ENCODE peak calls at places on chromosomes 11 and 22, in ten cellular contexts. One of them, this sample, is unnamed.

GRCh38 chr22:38452373-38453064 is 2.5 kb downstream of the KCNJ4 start:
- DNase-seq in neural progenitor cell: no peak
- DNase-seq in K562: no peak
- DNase-seq in mammary epithelial cell: no peak
- DNase-seq in HCT116: no peak
- DNase-seq in fibroblast of lung: peak
- DNase-seq in GM23248: peak
- DNase-seq in endothelial cell of umbilical vein: no peak
- DNase-seq in MM.1S: no peak
- DNase-seq in GM23338: peak
- DNase-seq in this sample: no peak

GRCh38 chr11:126925321-126926093 is 75.1 kb downstream of the KIRREL3 start:
- DNase-seq in MM.1S: no peak
- DNase-seq in endothelial cell of umbilical vein: no peak
- DNase-seq in HCT116: no peak
- DNase-seq in mammary epithelial cell: peak
- DNase-seq in GM23248: peak
- DNase-seq in fibroblast of lung: peak
- DNase-seq in GM23338: no peak
- DNase-seq in neural progenitor cell: no peak
- DNase-seq in K562: no peak
- DNase-seq in this sample: no peak

GRCh38 chr11:86803641-86804040 is 3.3 kb downstream of the PRSS23 start:
- DNase-seq in fibroblast of lung: no peak
- DNase-seq in GM23338: no peak
- DNase-seq in HCT116: no peak
- DNase-seq in MM.1S: no peak
- DNase-seq in neural progenitor cell: no peak
- DNase-seq in K562: no peak
- DNase-seq in endothelial cell of umbilical vein: peak
- DNase-seq in mammary epithelial cell: no peak
- DNase-seq in GM23248: peak
- DNase-seq in this sample: no peak

GRCh38 chr22:29773233-29773632 is 6.1 kb downstream of the UQCR10 start:
- DNase-seq in GM23248: peak
- DNase-seq in MM.1S: no peak
- DNase-seq in mammary epithelial cell: peak
- DNase-seq in GM23338: no peak
- DNase-seq in neural progenitor cell: no peak
- DNase-seq in K562: no peak
- DNase-seq in endothelial cell of umbilical vein: no peak
- DNase-seq in HCT116: peak
- DNase-seq in fibroblast of lung: peak
- DNase-seq in this sample: peak

GRCh38 chr11:111305403-111305802 is 7.1 kb downstream of the POU2AF3 start:
- DNase-seq in mammary epithelial cell: no peak
- DNase-seq in fibroblast of lung: no peak
- DNase-seq in HCT116: no peak
- DNase-seq in GM23338: no peak
- DNase-seq in MM.1S: no peak
- DNase-seq in GM23248: no peak
- DNase-seq in neural progenitor cell: no peak
- DNase-seq in endothelial cell of umbilical vein: no peak
- DNase-seq in K562: no peak
- DNase-seq in this sample: no peak

GRCh38 chr22:48753752-48754517 is 1073.7 kb downstream of the BRD1 start:
- DNase-seq in GM23248: no peak
- DNase-seq in HCT116: no peak
- DNase-seq in mammary epithelial cell: no peak
- DNase-seq in K562: no peak
- DNase-seq in endothelial cell of umbilical vein: no peak
- DNase-seq in fibroblast of lung: no peak
- DNase-seq in GM23338: no peak
- DNase-seq in neural progenitor cell: no peak
- DNase-seq in MM.1S: no peak
- DNase-seq in this sample: no peak

GRCh38 chr11:10878408-10879214 is 20.8 kb upstream of the ZBED5 start:
- DNase-seq in mammary epithelial cell: peak
- DNase-seq in fibroblast of lung: peak
- DNase-seq in HCT116: peak
- DNase-seq in GM23338: peak
- DNase-seq in neural progenitor cell: peak
- DNase-seq in GM23248: peak
- DNase-seq in endothelial cell of umbilical vein: peak
- DNase-seq in K562: peak
- DNase-seq in MM.1S: peak
- DNase-seq in this sample: no peak

GRCh38 chr22:39325392-39325932 is 6.0 kb upstream of the RPL3 start:
- DNase-seq in mammary epithelial cell: no peak
- DNase-seq in GM23248: peak
- DNase-seq in fibroblast of lung: no peak
- DNase-seq in K562: no peak
- DNase-seq in endothelial cell of umbilical vein: no peak
- DNase-seq in GM23338: no peak
- DNase-seq in HCT116: no peak
- DNase-seq in neural progenitor cell: no peak
- DNase-seq in MM.1S: no peak
- DNase-seq in this sample: no peak

GRCh38 chr11:74341926-74342325 is 30.5 kb upstream of the P4HA3 start:
- DNase-seq in mammary epithelial cell: no peak
- DNase-seq in endothelial cell of umbilical vein: peak
- DNase-seq in GM23338: no peak
- DNase-seq in GM23248: no peak
- DNase-seq in fibroblast of lung: no peak
- DNase-seq in neural progenitor cell: no peak
- DNase-seq in MM.1S: no peak
- DNase-seq in HCT116: no peak
- DNase-seq in K562: no peak
- DNase-seq in this sample: no peak

GRCh38 chr11:130520231-130520630 is 71.8 kb downstream of the ADAMTS15 start:
- DNase-seq in GM23248: no peak
- DNase-seq in mammary epithelial cell: no peak
- DNase-seq in GM23338: no peak
- DNase-seq in HCT116: no peak
- DNase-seq in fibroblast of lung: no peak
- DNase-seq in K562: no peak
- DNase-seq in endothelial cell of umbilical vein: no peak
- DNase-seq in MM.1S: no peak
- DNase-seq in neural progenitor cell: no peak
- DNase-seq in this sample: no peak

GRCh38 chr11:75100314-75100713 is 3.6 kb upstream of the OR2AT4 start:
- DNase-seq in GM23248: peak
- DNase-seq in K562: peak
- DNase-seq in HCT116: no peak
- DNase-seq in fibroblast of lung: peak
- DNase-seq in mammary epithelial cell: peak
- DNase-seq in GM23338: no peak
- DNase-seq in neural progenitor cell: no peak
- DNase-seq in endothelial cell of umbilical vein: no peak
- DNase-seq in MM.1S: peak
- DNase-seq in this sample: no peak

GRCh38 chr22:24554316-24555159 is at the start of gene GUCD1:
- DNase-seq in K562: no peak
- DNase-seq in mammary epithelial cell: peak
- DNase-seq in GM23248: peak
- DNase-seq in GM23338: peak
- DNase-seq in HCT116: no peak
- DNase-seq in fibroblast of lung: peak
- DNase-seq in neural progenitor cell: peak
- DNase-seq in endothelial cell of umbilical vein: peak
- DNase-seq in MM.1S: peak
- DNase-seq in this sample: peak

GRCh38 chr11:2924821-2925675 is 4.2 kb downstream of the PHLDA2 start:
- DNase-seq in fibroblast of lung: no peak
- DNase-seq in mammary epithelial cell: no peak
- DNase-seq in GM23338: no peak
- DNase-seq in K562: no peak
- DNase-seq in endothelial cell of umbilical vein: no peak
- DNase-seq in neural progenitor cell: no peak
- DNase-seq in MM.1S: no peak
- DNase-seq in HCT116: no peak
- DNase-seq in GM23248: no peak
- DNase-seq in this sample: no peak

GRCh38 chr11:135008001-135008405 is 596.0 kb upstream of the B3GAT1 start:
- DNase-seq in HCT116: no peak
- DNase-seq in GM23338: no peak
- DNase-seq in MM.1S: no peak
- DNase-seq in endothelial cell of umbilical vein: no peak
- DNase-seq in K562: no peak
- DNase-seq in neural progenitor cell: peak
- DNase-seq in GM23248: no peak
- DNase-seq in fibroblast of lung: no peak
- DNase-seq in mammary epithelial cell: no peak
- DNase-seq in this sample: no peak

GRCh38 chr11:135006800-135007199 is 594.8 kb upstream of the B3GAT1 start:
- DNase-seq in K562: no peak
- DNase-seq in neural progenitor cell: peak
- DNase-seq in mammary epithelial cell: no peak
- DNase-seq in endothelial cell of umbilical vein: no peak
- DNase-seq in fibroblast of lung: no peak
- DNase-seq in GM23248: no peak
- DNase-seq in HCT116: no peak
- DNase-seq in GM23338: no peak
- DNase-seq in MM.1S: no peak
- DNase-seq in this sample: no peak

GRCh38 chr11:135009125-135009524 is 597.1 kb upstream of the B3GAT1 start:
- DNase-seq in endothelial cell of umbilical vein: no peak
- DNase-seq in GM23248: no peak
- DNase-seq in HCT116: no peak
- DNase-seq in mammary epithelial cell: no peak
- DNase-seq in fibroblast of lung: no peak
- DNase-seq in K562: no peak
- DNase-seq in GM23338: no peak
- DNase-seq in neural progenitor cell: no peak
- DNase-seq in MM.1S: no peak
- DNase-seq in this sample: no peak

GRCh38 chr11:135004495-135004894 is 592.5 kb upstream of the B3GAT1 start:
- DNase-seq in mammary epithelial cell: no peak
- DNase-seq in GM23248: no peak
- DNase-seq in GM23338: no peak
- DNase-seq in MM.1S: no peak
- DNase-seq in fibroblast of lung: no peak
- DNase-seq in endothelial cell of umbilical vein: no peak
- DNase-seq in K562: no peak
- DNase-seq in neural progenitor cell: no peak
- DNase-seq in HCT116: no peak
- DNase-seq in this sample: no peak

DNA sequence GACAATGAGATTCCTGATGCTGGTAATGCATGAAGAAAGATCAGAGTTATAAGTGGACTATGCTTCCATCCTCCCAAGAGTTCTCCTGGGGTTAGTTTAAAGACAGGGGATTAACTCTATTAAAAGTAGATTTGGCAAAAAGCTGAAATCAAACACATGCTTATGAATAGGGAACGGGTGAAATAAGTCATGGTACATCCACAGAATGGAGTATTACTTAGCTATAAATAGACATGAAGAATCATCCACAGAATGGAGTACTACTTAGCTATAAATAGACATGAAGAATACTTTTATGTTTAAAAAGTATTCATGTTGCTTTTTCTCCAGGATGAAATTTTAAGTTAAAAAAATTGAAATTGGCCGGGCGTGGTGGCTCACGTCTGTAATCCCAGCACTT is 596.4 kb upstream of the B3GAT1 start:
- DNase-seq in neural progenitor cell: no peak
- DNase-seq in fibroblast of lung: no peak
- DNase-seq in HCT116: no peak
- DNase-seq in mammary epithelial cell: no peak
- DNase-seq in GM23338: no peak
- DNase-seq in MM.1S: no peak
- DNase-seq in K562: no peak
- DNase-seq in endothelial cell of umbilical vein: no peak
- DNase-seq in GM23248: no peak
- DNase-seq in this sample: no peak
- TF ChIP-seq EZH2 in neural progenitor cell: no peak
- TF ChIP-seq EZH2 in fibroblast of lung: no peak
- TF ChIP-seq EZH2 in HCT116: no peak
- TF ChIP-seq EZH2 in mammary epithelial cell: no peak
- TF ChIP-seq EZH2 in GM23338: no peak
- TF ChIP-seq EZH2 in MM.1S: no peak
- TF ChIP-seq EZH2 in K562: no peak
- TF ChIP-seq EZH2 in endothelial cell of umbilical vein: no peak
- TF ChIP-seq EZH2 in GM23248: no peak
- TF ChIP-seq EZH2 in this sample: no peak

DNA sequence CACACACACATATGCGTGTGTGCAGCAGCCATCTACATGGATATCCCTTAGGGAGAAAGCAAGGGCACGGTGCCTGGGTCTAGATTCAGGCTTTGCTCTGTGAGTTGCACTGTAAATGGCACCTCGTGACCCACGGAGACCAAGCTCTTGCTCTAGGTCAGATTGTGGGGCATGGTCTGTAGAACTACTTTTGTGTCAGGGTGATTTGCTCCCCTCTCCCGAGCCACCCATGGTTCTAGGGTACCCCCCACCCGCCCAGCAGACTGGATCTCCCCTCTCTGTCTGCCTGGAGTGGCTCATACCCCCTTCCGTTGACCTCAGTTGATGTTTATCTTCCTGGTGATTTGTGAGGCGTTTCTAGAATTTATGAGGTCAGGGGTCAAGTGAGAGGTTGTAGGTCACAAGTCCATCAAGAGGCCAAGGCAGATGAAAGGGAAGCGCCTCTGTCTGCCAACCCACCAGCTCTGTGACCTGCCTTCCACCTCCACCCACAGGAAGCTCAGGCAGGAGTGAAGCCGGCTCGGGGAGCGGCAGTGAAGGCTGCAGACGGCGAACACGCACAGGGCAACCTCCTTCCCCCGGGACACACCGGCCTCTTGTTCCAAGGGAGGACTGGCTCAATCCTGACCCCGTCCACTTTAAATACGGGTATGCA is 76.2 kb upstream of the TTLL12 start:
- DNase-seq in neural progenitor cell: no peak
- DNase-seq in GM23338: no peak
- DNase-seq in HCT116: no peak
- DNase-seq in GM23248: no peak
- DNase-seq in K562: peak
- DNase-seq in endothelial cell of umbilical vein: no peak
- DNase-seq in mammary epithelial cell: no peak
- DNase-seq in fibroblast of lung: no peak
- DNase-seq in MM.1S: no peak
- DNase-seq in this sample: no peak
- TF ChIP-seq EZH2 in neural progenitor cell: no peak
- TF ChIP-seq EZH2 in GM23338: no peak
- TF ChIP-seq EZH2 in HCT116: no peak
- TF ChIP-seq EZH2 in GM23248: no peak
- TF ChIP-seq EZH2 in K562: no peak
- TF ChIP-seq EZH2 in endothelial cell of umbilical vein: no peak
- TF ChIP-seq EZH2 in mammary epithelial cell: no peak
- TF ChIP-seq EZH2 in fibroblast of lung: no peak
- TF ChIP-seq EZH2 in MM.1S: no peak
- TF ChIP-seq EZH2 in this sample: no peak

GRCh38 chr11:115181480-115181879 is 322.7 kb downstream of the CADM1 start:
- DNase-seq in GM23338: no peak
- DNase-seq in GM23248: no peak
- DNase-seq in HCT116: no peak
- DNase-seq in fibroblast of lung: no peak
- DNase-seq in mammary epithelial cell: no peak
- DNase-seq in MM.1S: no peak
- DNase-seq in neural progenitor cell: no peak
- DNase-seq in endothelial cell of umbilical vein: no peak
- DNase-seq in K562: no peak
- DNase-seq in this sample: no peak
- TF ChIP-seq EZH2 in GM23338: no peak
- TF ChIP-seq EZH2 in GM23248: no peak
- TF ChIP-seq EZH2 in HCT116: no peak
- TF ChIP-seq EZH2 in fibroblast of lung: no peak
- TF ChIP-seq EZH2 in mammary epithelial cell: no peak
- TF ChIP-seq EZH2 in MM.1S: no peak
- TF ChIP-seq EZH2 in neural progenitor cell: no peak
- TF ChIP-seq EZH2 in endothelial cell of umbilical vein: no peak
- TF ChIP-seq EZH2 in K562: no peak
- TF ChIP-seq EZH2 in this sample: no peak

GRCh38 chr22:41913842-41914534 is 886 bp downstream of the SHISA8 start:
- DNase-seq in mammary epithelial cell: no peak
- DNase-seq in GM23248: peak
- DNase-seq in neural progenitor cell: peak
- DNase-seq in GM23338: peak
- DNase-seq in K562: no peak
- DNase-seq in fibroblast of lung: no peak
- DNase-seq in HCT116: no peak
- DNase-seq in MM.1S: no peak
- DNase-seq in endothelial cell of umbilical vein: no peak
- DNase-seq in this sample: no peak
- TF ChIP-seq EZH2 in mammary epithelial cell: no peak
- TF ChIP-seq EZH2 in GM23248: peak
- TF ChIP-seq EZH2 in neural progenitor cell: peak
- TF ChIP-seq EZH2 in GM23338: peak
- TF ChIP-seq EZH2 in K562: no peak
- TF ChIP-seq EZH2 in fibroblast of lung: peak
- TF ChIP-seq EZH2 in HCT116: no peak
- TF ChIP-seq EZH2 in MM.1S: no peak
- TF ChIP-seq EZH2 in endothelial cell of umbilical vein: peak
- TF ChIP-seq EZH2 in this sample: no peak

This sample was measured in PC-9.